ENCODE peak calls at places on chromosomes 1 and 21, in six cellular contexts. E, N, X, T, Q and A are unnamed samples.

GRCh38 chr1:111140680-111140967 is 601 bp downstream of the CEPT1 start:
- DNase-seq in E (no peak), N (no peak), X (peak), T (no peak), Q (no peak), A (no peak)

GRCh38 chr1:193009501-193009900 is 49.7 kb downstream of the UCHL5 start:
- DNase-seq in E (no peak), N (no peak), X (no peak), T (no peak), Q (no peak), A (no peak)

GRCh38 chr1:147292012-147292411 is 49.5 kb downstream of the CHD1L start:
- DNase-seq in E (no peak), N (no peak), X (peak), T (no peak), Q (peak), A (no peak)

GRCh38 chr1:193584840-193585239 is 398.4 kb upstream of the B3GALT2 start:
- DNase-seq in E (no peak), N (no peak), X (no peak), T (no peak), Q (no peak), A (no peak)

GRCh38 chr1:158053276-158053675 is 59.8 kb downstream of the KIRREL1 start:
- DNase-seq in E (no peak), N (no peak), X (no peak), T (no peak), Q (no peak), A (no peak)

GRCh38 chr21:38295997-38296764 is 39.4 kb downstream of the KCNJ15 start:
- DNase-seq in E (no peak), N (no peak), X (peak), T (no peak), Q (no peak), A (no peak)

GRCh38 chr1:43438006-43438405 is 15.7 kb downstream of the HYI start:
- DNase-seq in E (no peak), N (no peak), X (no peak), T (no peak), Q (no peak), A (no peak)

GRCh38 chr21:41703857-41704501 is 62.9 kb downstream of the RIPK4 start:
- DNase-seq in E (no peak), N (no peak), X (no peak), T (no peak), Q (no peak), A (no peak)

GRCh38 chr1:2233997-2234761 is 6.1 kb downstream of the SKI start:
- DNase-seq in E (peak), N (peak), X (peak), T (no peak), Q (peak), A (peak)

GRCh38 chr1:44881011-44881632 is 38.1 kb upstream of the PTCH2 start:
- DNase-seq in E (no peak), N (no peak), X (peak), T (no peak), Q (peak), A (no peak)

GRCh38 chr1:51788938-51789337 is 89.6 kb downstream of the NRDC start:
- DNase-seq in E (no peak), N (no peak), X (no peak), T (no peak), Q (no peak), A (no peak)

GRCh38 chr1:165481820-165482532 is 37.0 kb upstream of the RXRG start:
- DNase-seq in E (no peak), N (peak), X (peak), T (no peak), Q (peak), A (no peak)

GRCh38 chr1:1169429-1170214 is 4.1 kb upstream of the TTLL10 start:
- DNase-seq in E (no peak), N (no peak), X (no peak), T (no peak), Q (no peak), A (no peak)

GRCh38 chr21:36663033-36663855 is 35.7 kb upstream of the SIM2 start:
- DNase-seq in E (no peak), N (no peak), X (peak), T (no peak), Q (no peak), A (no peak)

GRCh38 chr1:6460349-6461236 is 5.4 kb downstream of the TNFRSF25 start:
- DNase-seq in E (peak), N (no peak), X (peak), T (no peak), Q (no peak), A (no peak)

GRCh38 chr1:87706779-87707228 is 378.1 kb downstream of the LMO4 start:
- DNase-seq in E (no peak), N (no peak), X (no peak), T (no peak), Q (no peak), A (no peak)

GRCh38 chr21:41133896-41134522 is 34.0 kb upstream of the BACE2 start:
- DNase-seq in E (peak), N (no peak), X (peak), T (no peak), Q (no peak), A (no peak)

GRCh38 chr1:246219508-246220030 is 287.5 kb downstream of the SMYD3 start:
- DNase-seq in E (peak), N (no peak), X (peak), T (no peak), Q (no peak), A (no peak)

GRCh38 chr1:29785554-29785953 is 549.2 kb downstream of the PTPRU start:
- DNase-seq in E (no peak), N (no peak), X (no peak), T (no peak), Q (no peak), A (peak)

GRCh38 chr1:152035406-152036315 is 1.1 kb downstream of the S100A11 start:
- DNase-seq in E (no peak), N (no peak), X (peak), T (no peak), Q (no peak), A (no peak)

GRCh38 chr1:231326248-231326647 is 11.4 kb downstream of the EXOC8 start:
- DNase-seq in E (no peak), N (no peak), X (no peak), T (no peak), Q (no peak), A (no peak)

GRCh38 chr1:231318568-231318967 is 19.1 kb downstream of the EXOC8 start:
- DNase-seq in E (no peak), N (no peak), X (no peak), T (no peak), Q (no peak), A (peak)

GRCh38 chr1:231319080-231319479 is 18.6 kb downstream of the EXOC8 start:
- DNase-seq in E (no peak), N (no peak), X (no peak), T (no peak), Q (no peak), A (no peak)

GRCh38 chr1:231324660-231325059 is 13.0 kb downstream of the EXOC8 start:
- DNase-seq in E (no peak), N (no peak), X (no peak), T (no peak), Q (no peak), A (peak)

GRCh38 chr1:231322880-231323530 is 14.6 kb downstream of the EXOC8 start:
- DNase-seq in E (no peak), N (no peak), X (no peak), T (no peak), Q (no peak), A (peak)
- TF ChIP-seq CTCF in E (no peak), N (no peak), X (peak), T (no peak), Q (no peak), A (no peak)

DNA sequence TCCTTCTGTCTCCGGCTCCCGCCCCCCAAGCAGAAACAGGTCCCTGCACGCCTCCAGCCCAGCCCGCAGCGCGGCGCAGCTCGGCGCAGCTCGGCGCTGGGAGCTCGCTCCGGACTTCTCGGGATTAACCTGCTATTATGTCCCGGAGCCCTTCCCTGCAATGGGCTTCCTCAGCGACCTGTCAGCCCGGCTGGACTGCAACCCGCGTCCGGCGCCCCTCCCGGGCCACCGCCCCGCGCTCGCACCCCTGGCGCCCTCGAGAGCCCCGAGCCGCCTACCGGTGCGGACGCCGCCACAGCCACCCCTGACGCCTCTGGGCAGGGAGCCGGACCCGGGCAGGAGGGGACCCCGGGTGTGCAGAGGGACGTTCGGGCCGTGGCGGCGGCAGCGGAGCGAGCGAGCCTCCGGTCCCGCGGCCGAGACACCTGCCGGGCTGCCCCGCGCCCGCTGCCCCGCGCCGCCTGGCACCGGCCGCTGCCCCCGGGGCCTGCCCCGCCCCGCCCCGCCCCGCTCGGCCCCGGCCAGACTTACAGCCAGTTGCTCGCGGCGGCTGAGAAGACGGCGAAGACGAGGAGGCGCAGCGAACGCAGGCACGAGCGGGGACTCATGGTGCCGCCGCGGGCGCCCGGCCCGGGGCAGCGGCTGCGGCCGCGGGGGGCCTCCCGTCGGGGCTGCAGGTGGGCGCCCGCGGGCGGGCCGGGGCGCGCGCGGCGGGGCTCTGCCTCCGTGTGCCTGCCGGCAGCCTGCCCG is 407 bp downstream of the WNT4 start:
- DNase-seq in E (peak), N (no peak), X (no peak), T (peak), Q (no peak), A (no peak)
- TF ChIP-seq CTCF in E (no peak), N (no peak), X (no peak), T (peak), Q (no peak), A (peak)

DNA sequence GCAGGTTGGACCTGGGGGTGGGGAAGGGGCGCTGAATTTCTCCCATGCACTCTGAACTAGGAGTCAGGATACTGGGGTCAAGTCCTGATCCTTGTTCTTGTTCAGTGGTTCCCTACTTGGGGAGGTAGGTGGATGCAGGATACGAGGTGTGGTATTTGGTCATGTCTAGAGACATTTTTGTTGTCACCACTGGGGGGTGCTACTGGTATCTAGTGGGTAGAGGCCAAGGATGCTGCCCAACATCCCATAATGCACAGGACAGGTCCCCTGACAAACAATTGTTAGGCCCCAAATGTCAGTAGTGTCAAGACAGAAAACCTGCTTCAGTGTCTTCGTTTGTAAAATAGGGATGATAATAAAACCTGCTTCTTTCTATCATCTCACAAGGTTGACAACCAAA is 259.0 kb upstream of the FOXD3 start:
- DNase-seq in E (no peak), N (no peak), X (no peak), T (no peak), Q (no peak), A (no peak)
- TF ChIP-seq CTCF in E (peak), N (no peak), X (no peak), T (no peak), Q (no peak), A (peak)

DNA sequence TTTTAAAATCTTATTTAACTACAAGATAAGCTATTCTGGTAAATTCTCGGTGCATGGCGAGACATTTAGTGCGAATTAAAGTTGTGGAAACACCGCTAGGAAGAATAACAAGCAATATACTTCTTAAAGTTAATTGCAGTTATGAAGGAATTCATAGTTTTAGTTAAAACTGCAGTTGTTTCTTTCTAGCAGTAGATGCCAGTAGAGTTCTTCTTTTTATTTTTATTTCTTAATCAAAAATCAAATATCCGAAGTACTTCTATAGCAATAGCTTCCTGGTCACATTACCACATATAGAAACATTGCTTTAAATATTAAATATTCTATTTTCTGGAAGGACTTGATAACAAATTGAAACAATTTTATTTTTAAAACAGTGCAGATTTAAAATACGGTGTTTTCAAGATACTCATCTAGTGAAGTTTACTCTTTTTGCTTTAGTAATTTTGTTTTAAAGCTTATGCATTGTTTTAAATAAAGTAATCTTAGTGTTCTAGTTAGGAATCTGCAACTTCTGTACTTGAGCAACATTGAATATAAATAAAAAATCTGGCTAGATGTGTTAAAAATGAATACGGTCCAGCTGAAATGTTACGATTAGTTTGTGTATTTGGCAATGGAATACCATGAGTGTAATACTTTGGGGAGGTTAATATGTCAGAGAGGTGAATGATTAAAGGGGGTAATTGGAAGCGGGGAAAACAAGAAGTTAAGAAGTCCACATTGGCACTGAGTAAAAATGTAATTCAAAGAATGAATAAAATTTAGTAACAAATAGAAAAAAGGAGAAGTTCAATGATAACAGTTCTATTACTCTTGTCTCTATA is 2.7 kb upstream of the PRKACB start:
- DNase-seq in E (no peak), N (no peak), X (peak), T (no peak), Q (no peak), A (no peak)
- TF ChIP-seq CTCF in E (peak), N (peak), X (peak), T (peak), Q (peak), A (peak)

GRCh38 chr1:216293673-216294072 is 129.6 kb downstream of the USH2A start:
- DNase-seq in E (no peak), N (no peak), X (no peak), T (no peak), Q (peak), A (no peak)
- TF ChIP-seq CTCF in E (no peak), N (no peak), X (no peak), T (no peak), Q (no peak), A (no peak)

GRCh38 chr1:109929170-109929569 is 18.5 kb downstream of the CSF1 start:
- DNase-seq in E (no peak), N (no peak), X (no peak), T (no peak), Q (no peak), A (no peak)
- TF ChIP-seq CTCF in E (no peak), N (no peak), X (no peak), T (no peak), Q (no peak), A (no peak)

GRCh38 chr1:34547043-34547674 is 207.7 kb upstream of the GJB5 start:
- DNase-seq in E (no peak), N (no peak), X (no peak), T (no peak), Q (no peak), A (no peak)
- TF ChIP-seq CTCF in E (no peak), N (no peak), X (no peak), T (peak), Q (no peak), A (no peak)

GRCh38 chr1:185594786-185595410 is 139.3 kb upstream of the HMCN1 start:
- DNase-seq in E (no peak), N (no peak), X (no peak), T (no peak), Q (no peak), A (no peak)

GRCh38 chr1:185598326-185598725 is 135.9 kb upstream of the HMCN1 start:
- DNase-seq in E (no peak), N (no peak), X (no peak), T (no peak), Q (no peak), A (no peak)

GRCh38 chr1:185595835-185596667 is 138.1 kb upstream of the HMCN1 start:
- DNase-seq in E (peak), N (peak), X (peak), T (peak), Q (no peak), A (no peak)

GRCh38 chr1:185593271-185593670 is 140.9 kb upstream of the HMCN1 start:
- DNase-seq in E (no peak), N (no peak), X (no peak), T (no peak), Q (no peak), A (no peak)
- TF ChIP-seq CTCF in E (no peak), N (no peak), X (no peak), T (no peak), Q (no peak), A (no peak)